ENCODE peak calls at places on chromosome 6, in seven cellular contexts. One of them, this sample, is unnamed.

GRCh38 chr6:26017567-26017966 is 55.0 kb downstream of the TRIM38 start:
- DNase-seq in NCI-H446 treated with DMSO at 0.1 percent for 48 hours: no peak
- DNase-seq in HS-5: no peak
- DNase-seq in left cardiac atrium: peak
- DNase-seq in T-helper 2 cell: peak
- DNase-seq in GDM1: no peak
- DNase-seq in GM12892: no peak
- DNase-seq in this sample: no peak

GRCh38 chr6:29759457-29759856 is 36.2 kb downstream of the HLA-F start:
- DNase-seq in GM12892: no peak
- DNase-seq in HS-5: no peak
- DNase-seq in left cardiac atrium: no peak
- DNase-seq in T-helper 2 cell: no peak
- DNase-seq in GDM1: no peak
- DNase-seq in NCI-H446 treated with DMSO at 0.1 percent for 48 hours: no peak
- DNase-seq in this sample: no peak

GRCh38 chr6:69866351-69867074 is at the start of gene COL19A1:
- DNase-seq in NCI-H446 treated with DMSO at 0.1 percent for 48 hours: peak
- DNase-seq in T-helper 2 cell: no peak
- DNase-seq in GDM1: no peak
- DNase-seq in left cardiac atrium: no peak
- DNase-seq in GM12892: peak
- DNase-seq in HS-5: no peak
- DNase-seq in this sample: no peak

GRCh38 chr6:40585661-40586269 is 1.4 kb downstream of the LRFN2 start:
- DNase-seq in NCI-H446 treated with DMSO at 0.1 percent for 48 hours: peak
- DNase-seq in GM12892: no peak
- DNase-seq in left cardiac atrium: no peak
- DNase-seq in T-helper 2 cell: no peak
- DNase-seq in HS-5: no peak
- DNase-seq in GDM1: no peak
- DNase-seq in this sample: no peak

GRCh38 chr6:22785036-22785435 is 215.7 kb downstream of the HDGFL1 start:
- DNase-seq in GDM1: no peak
- DNase-seq in NCI-H446 treated with DMSO at 0.1 percent for 48 hours: no peak
- DNase-seq in HS-5: no peak
- DNase-seq in T-helper 2 cell: no peak
- DNase-seq in left cardiac atrium: no peak
- DNase-seq in GM12892: no peak
- DNase-seq in this sample: no peak

GRCh38 chr6:10800810-10801209 is 37.5 kb downstream of the MAK start:
- DNase-seq in NCI-H446 treated with DMSO at 0.1 percent for 48 hours: peak
- DNase-seq in left cardiac atrium: no peak
- DNase-seq in T-helper 2 cell: no peak
- DNase-seq in HS-5: peak
- DNase-seq in GM12892: no peak
- DNase-seq in GDM1: no peak
- DNase-seq in this sample: no peak

GRCh38 chr6:12181481-12181880 is 108.7 kb upstream of the EDN1 start:
- DNase-seq in GM12892: no peak
- DNase-seq in left cardiac atrium: no peak
- DNase-seq in GDM1: no peak
- DNase-seq in T-helper 2 cell: no peak
- DNase-seq in NCI-H446 treated with DMSO at 0.1 percent for 48 hours: no peak
- DNase-seq in HS-5: no peak
- DNase-seq in this sample: no peak

GRCh38 chr6:154292066-154292465 is 64.5 kb downstream of the IPCEF1 start:
- DNase-seq in left cardiac atrium: no peak
- DNase-seq in NCI-H446 treated with DMSO at 0.1 percent for 48 hours: no peak
- DNase-seq in GM12892: no peak
- DNase-seq in T-helper 2 cell: no peak
- DNase-seq in GDM1: no peak
- DNase-seq in HS-5: no peak
- DNase-seq in this sample: no peak

GRCh38 chr6:55388161-55388560 is 60.9 kb downstream of the GFRAL start:
- DNase-seq in GM12892: no peak
- DNase-seq in left cardiac atrium: no peak
- DNase-seq in GDM1: no peak
- DNase-seq in NCI-H446 treated with DMSO at 0.1 percent for 48 hours: no peak
- DNase-seq in HS-5: peak
- DNase-seq in T-helper 2 cell: no peak
- DNase-seq in this sample: no peak

GRCh38 chr6:18160921-18161320 is 5.7 kb downstream of the KDM1B start:
- DNase-seq in GDM1: no peak
- DNase-seq in HS-5: no peak
- DNase-seq in T-helper 2 cell: no peak
- DNase-seq in GM12892: no peak
- DNase-seq in left cardiac atrium: no peak
- DNase-seq in NCI-H446 treated with DMSO at 0.1 percent for 48 hours: no peak
- DNase-seq in this sample: no peak

GRCh38 chr6:37381579-37381978 is 27.8 kb downstream of the RNF8 start:
- DNase-seq in T-helper 2 cell: no peak
- DNase-seq in GDM1: peak
- DNase-seq in GM12892: peak
- DNase-seq in NCI-H446 treated with DMSO at 0.1 percent for 48 hours: peak
- DNase-seq in HS-5: peak
- DNase-seq in left cardiac atrium: no peak
- DNase-seq in this sample: peak

GRCh38 chr6:27531772-27532459 is 59.0 kb upstream of the ZNF184 start:
- DNase-seq in NCI-H446 treated with DMSO at 0.1 percent for 48 hours: no peak
- DNase-seq in GM12892: no peak
- DNase-seq in left cardiac atrium: no peak
- DNase-seq in GDM1: no peak
- DNase-seq in T-helper 2 cell: no peak
- DNase-seq in HS-5: no peak
- DNase-seq in this sample: no peak

GRCh38 chr6:44540881-44541280 is 153.4 kb downstream of the CDC5L start:
- DNase-seq in HS-5: no peak
- DNase-seq in GDM1: no peak
- DNase-seq in left cardiac atrium: no peak
- DNase-seq in NCI-H446 treated with DMSO at 0.1 percent for 48 hours: no peak
- DNase-seq in GM12892: no peak
- DNase-seq in T-helper 2 cell: no peak
- DNase-seq in this sample: no peak

GRCh38 chr6:117195728-117196127 is 69.6 kb upstream of the VGLL2 start:
- DNase-seq in left cardiac atrium: no peak
- DNase-seq in GM12892: no peak
- DNase-seq in GDM1: no peak
- DNase-seq in HS-5: no peak
- DNase-seq in NCI-H446 treated with DMSO at 0.1 percent for 48 hours: no peak
- DNase-seq in T-helper 2 cell: no peak
- DNase-seq in this sample: no peak

GRCh38 chr6:155521719-155522118 is 66.1 kb upstream of the NOX3 start:
- DNase-seq in HS-5: no peak
- DNase-seq in T-helper 2 cell: no peak
- DNase-seq in left cardiac atrium: no peak
- DNase-seq in GDM1: no peak
- DNase-seq in NCI-H446 treated with DMSO at 0.1 percent for 48 hours: no peak
- DNase-seq in GM12892: no peak
- DNase-seq in this sample: no peak

GRCh38 chr6:153625089-153625488 is 414.0 kb upstream of the OPRM1 start:
- DNase-seq in GM12892: no peak
- DNase-seq in GDM1: no peak
- DNase-seq in HS-5: peak
- DNase-seq in left cardiac atrium: peak
- DNase-seq in NCI-H446 treated with DMSO at 0.1 percent for 48 hours: no peak
- DNase-seq in T-helper 2 cell: no peak
- DNase-seq in this sample: no peak

GRCh38 chr6:81031429-81031828 is 721.1 kb downstream of the TENT5A start:
- DNase-seq in NCI-H446 treated with DMSO at 0.1 percent for 48 hours: no peak
- DNase-seq in T-helper 2 cell: no peak
- DNase-seq in left cardiac atrium: no peak
- DNase-seq in GDM1: no peak
- DNase-seq in HS-5: no peak
- DNase-seq in GM12892: no peak
- DNase-seq in this sample: no peak

GRCh38 chr6:143677891-143678737 is at the start of gene PHACTR2:
- DNase-seq in HS-5: peak
- DNase-seq in NCI-H446 treated with DMSO at 0.1 percent for 48 hours: peak
- DNase-seq in left cardiac atrium: peak
- DNase-seq in T-helper 2 cell: peak
- DNase-seq in GDM1: peak
- DNase-seq in GM12892: peak
- DNase-seq in this sample: peak

GRCh38 chr6:79810153-79810806 is 137.1 kb downstream of the ELOVL4 start:
- DNase-seq in HS-5: no peak
- DNase-seq in GDM1: no peak
- DNase-seq in left cardiac atrium: no peak
- DNase-seq in T-helper 2 cell: no peak
- DNase-seq in GM12892: no peak
- DNase-seq in NCI-H446 treated with DMSO at 0.1 percent for 48 hours: peak
- DNase-seq in this sample: no peak

GRCh38 chr6:163533443-163533842 is 118.9 kb downstream of the QKI start:
- DNase-seq in HS-5: peak
- DNase-seq in left cardiac atrium: no peak
- DNase-seq in T-helper 2 cell: no peak
- DNase-seq in GDM1: no peak
- DNase-seq in GM12892: no peak
- DNase-seq in NCI-H446 treated with DMSO at 0.1 percent for 48 hours: peak
- DNase-seq in this sample: no peak

GRCh38 chr6:30691208-30691872 is 556 bp upstream of the NRM start:
- DNase-seq in GM12892: no peak
- DNase-seq in left cardiac atrium: no peak
- DNase-seq in NCI-H446 treated with DMSO at 0.1 percent for 48 hours: no peak
- DNase-seq in GDM1: no peak
- DNase-seq in HS-5: no peak
- DNase-seq in T-helper 2 cell: no peak
- DNase-seq in this sample: no peak

GRCh38 chr6:93550551-93551276 is 131.4 kb upstream of the EPHA7 start:
- DNase-seq in HS-5: no peak
- DNase-seq in T-helper 2 cell: no peak
- DNase-seq in left cardiac atrium: no peak
- DNase-seq in NCI-H446 treated with DMSO at 0.1 percent for 48 hours: peak
- DNase-seq in GDM1: no peak
- DNase-seq in GM12892: no peak
- DNase-seq in this sample: no peak

GRCh38 chr6:129050086-129050485 is 167.1 kb downstream of the LAMA2 start:
- DNase-seq in HS-5: peak
- DNase-seq in GDM1: no peak
- DNase-seq in T-helper 2 cell: no peak
- DNase-seq in GM12892: no peak
- DNase-seq in left cardiac atrium: no peak
- DNase-seq in NCI-H446 treated with DMSO at 0.1 percent for 48 hours: no peak
- DNase-seq in this sample: no peak

GRCh38 chr6:51959744-51960383 is 127.5 kb downstream of the PKHD1 start:
- DNase-seq in left cardiac atrium: peak
- DNase-seq in NCI-H446 treated with DMSO at 0.1 percent for 48 hours: peak
- DNase-seq in GDM1: peak
- DNase-seq in T-helper 2 cell: no peak
- DNase-seq in HS-5: peak
- DNase-seq in GM12892: peak
- DNase-seq in this sample: peak

GRCh38 chr6:104682722-104683643 is 176.7 kb downstream of the HACE1 start:
- DNase-seq in GDM1: peak
- DNase-seq in left cardiac atrium: peak
- DNase-seq in T-helper 2 cell: peak
- DNase-seq in GM12892: peak
- DNase-seq in NCI-H446 treated with DMSO at 0.1 percent for 48 hours: no peak
- DNase-seq in HS-5: no peak
- DNase-seq in this sample: peak

GRCh38 chr6:158168054-158168303 is at the start of gene SERAC1:
- DNase-seq in GDM1: no peak
- DNase-seq in left cardiac atrium: no peak
- DNase-seq in HS-5: no peak
- DNase-seq in T-helper 2 cell: no peak
- DNase-seq in GM12892: no peak
- DNase-seq in NCI-H446 treated with DMSO at 0.1 percent for 48 hours: no peak
- DNase-seq in this sample: no peak

GRCh38 chr6:157946865-157947532 is 34.7 kb upstream of the SYNJ2 start:
- DNase-seq in HS-5: no peak
- DNase-seq in left cardiac atrium: no peak
- DNase-seq in GM12892: no peak
- DNase-seq in NCI-H446 treated with DMSO at 0.1 percent for 48 hours: no peak
- DNase-seq in GDM1: peak
- DNase-seq in T-helper 2 cell: no peak
- DNase-seq in this sample: peak

GRCh38 chr6:154731296-154732218 is 1.7 kb upstream of the SCAF8 start:
- DNase-seq in GM12892: no peak
- DNase-seq in T-helper 2 cell: no peak
- DNase-seq in GDM1: no peak
- DNase-seq in NCI-H446 treated with DMSO at 0.1 percent for 48 hours: no peak
- DNase-seq in left cardiac atrium: no peak
- DNase-seq in HS-5: no peak
- DNase-seq in this sample: no peak

GRCh38 chr6:53239526-53239925 is 90.9 kb upstream of the GCM1 start:
- DNase-seq in GDM1: no peak
- DNase-seq in NCI-H446 treated with DMSO at 0.1 percent for 48 hours: no peak
- DNase-seq in HS-5: no peak
- DNase-seq in left cardiac atrium: no peak
- DNase-seq in T-helper 2 cell: no peak
- DNase-seq in GM12892: peak
- DNase-seq in this sample: no peak

This sample was measured in GM19239.